ENCODE peak calls at places on chromosomes 11 and 22, in four cellular contexts. V is nephron progenitor cell, L is hypothalamus, K is adrenal gland. W is an unnamed sample.

GRCh38 chr11:45652781-45653180 is 12.6 kb downstream of the CHST1 start:
- DNase-seq in L (no peak), V (no peak), K (no peak), W (no peak)

GRCh38 chr11:43868852-43869567 is 11.6 kb upstream of the ALKBH3 start:
- DNase-seq in V (no peak), L (no peak), K (peak), W (no peak)

GRCh38 chr11:64095286-64095825 is 59.6 kb downstream of the FLRT1 start:
- DNase-seq in K (no peak), V (no peak), L (no peak), W (no peak)

GRCh38 chr11:2621919-2622318 is 77.9 kb downstream of the KCNQ1OT1 start:
- DNase-seq in V (no peak), K (no peak), L (no peak), W (no peak)

GRCh38 chr22:20021196-20022181 is 579 bp downstream of the TANGO2 start:
- DNase-seq in L (peak), V (peak), K (peak), W (peak)

GRCh38 chr22:29716814-29717213 is 3.0 kb upstream of the CABP7 start:
- DNase-seq in K (peak), V (peak), L (peak), W (peak)

GRCh38 chr11:123407996-123408597 is 22.0 kb upstream of the GRAMD1B start:
- DNase-seq in V (no peak), L (no peak), K (no peak), W (no peak)

GRCh38 chr22:38223289-38223960 is 21.6 kb downstream of the MAFF start:
- DNase-seq in L (no peak), V (no peak), K (no peak), W (no peak)

GRCh38 chr11:1360181-1360834 is 29.4 kb upstream of the BRSK2 start:
- DNase-seq in V (no peak), L (no peak), K (no peak), W (no peak)

GRCh38 chr11:118264568-118265470 is 722 bp upstream of the MPZL2 start:
- DNase-seq in L (no peak), V (no peak), K (no peak), W (no peak)

GRCh38 chr22:44709881-44710400 is 7.9 kb downstream of the PRR5 start:
- DNase-seq in V (no peak), L (no peak), K (no peak), W (no peak)

GRCh38 chr11:68271023-68271780 is 571 bp downstream of the C11orf24 start:
- DNase-seq in V (peak), L (peak), K (peak), W (no peak)

GRCh38 chr22:19607198-19608113 is 83.2 kb upstream of the CLDN5 start:
- DNase-seq in K (no peak), L (no peak), V (no peak), W (no peak)

GRCh38 chr22:27105142-27106025 is 448.0 kb downstream of the MIAT start:
- DNase-seq in L (no peak), V (no peak), K (peak), W (no peak)

GRCh38 chr11:122743093-122743741 is 87.7 kb downstream of the UBASH3B start:
- DNase-seq in V (no peak), L (no peak), K (no peak), W (no peak)

GRCh38 chr11:126060651-126061220 is 1.9 kb downstream of the CDON start:
- DNase-seq in K (no peak), L (no peak), V (no peak), W (no peak)

GRCh38 chr22:27100789-27101188 is 443.4 kb downstream of the MIAT start:
- DNase-seq in L (no peak), K (no peak), V (peak), W (no peak)